ENCODE peak calls at places on chromosomes 1 and 21, in five cellular contexts. K is fibroblast of gingiva; A is activated CD4-positive, alpha-beta T cell treated with anti-CD3 and anti-CD28 coated beads, Interleukin-2, amount 10 ng/mL, durations not matched to agents 24 days and 14 days; P is KBM-7; F is A172. R is an unnamed sample.
A peak's percentile ranks its signal among the peaks of the same experiment; 100 is the strongest.

GRCh38 chr1:205434738-205435137 is 12.9 kb upstream of the LEMD1 start:
- DNase-seq in F (no peak), A (no peak), P (no peak), K (no peak), R (no peak)

GRCh38 chr1:2611034-2611501 is 21.7 kb downstream of the MMEL1 start:
- DNase-seq in F (no peak), K (no peak), A (no peak), P (no peak), R (peak; percentile 13)

GRCh38 chr1:104402178-104402577 is 652.5 kb downstream of the AMY1C start:
- DNase-seq in F (no peak), P (no peak), K (no peak), A (no peak), R (no peak)

GRCh38 chr1:195828322-195828721 is 779.9 kb downstream of the KCNT2 start:
- DNase-seq in A (no peak), K (no peak), F (no peak), P (no peak), R (no peak)

GRCh38 chr1:20590313-20590777 is 1.4 kb downstream of the CDA start:
- DNase-seq in P (no peak), K (peak; percentile 63), A (no peak), F (no peak), R (no peak)

GRCh38 chr1:232111616-232112015 is 485.0 kb downstream of the DISC1 start:
- DNase-seq in P (no peak), A (no peak), K (no peak), F (no peak), R (no peak)

GRCh38 chr1:216535751-216536150 is 112.5 kb upstream of the USH2A start:
- DNase-seq in F (no peak), K (no peak), A (no peak), P (no peak), R (no peak)

GRCh38 chr1:180948357-180948756 is 35.7 kb downstream of the KIAA1614 start:
- DNase-seq in K (no peak), F (no peak), A (no peak), P (no peak), R (no peak)

GRCh38 chr1:30903343-30904034 is 5.1 kb downstream of the SDC3 start:
- DNase-seq in F (no peak), A (no peak), K (no peak), P (no peak), R (no peak)

GRCh38 chr1:72547412-72547811 is 265.1 kb upstream of the NEGR1 start:
- DNase-seq in K (peak; percentile 36), P (no peak), A (no peak), F (no peak), R (no peak)

GRCh38 chr1:54327386-54328116 is 78.6 kb downstream of the SSBP3 start:
- DNase-seq in F (no peak), A (no peak), K (peak; percentile 43), P (no peak), R (peak; percentile 35)

GRCh38 chr1:10575616-10576015 is 100.9 kb downstream of the PEX14 start:
- DNase-seq in F (peak; percentile 70), P (no peak), K (peak; percentile 7), A (no peak), R (peak; percentile 63)

GRCh38 chr21:45421071-45421845 is 16.3 kb downstream of the COL18A1 start:
- DNase-seq in F (no peak), P (no peak), A (no peak), K (no peak), R (no peak)

GRCh38 chr1:68255301-68255700 is 23.0 kb upstream of the WLS start:
- DNase-seq in P (no peak), K (peak; percentile 22), A (no peak), F (no peak), R (no peak)

GRCh38 chr1:180470031-180470430 is 32.3 kb downstream of the ACBD6 start:
- DNase-seq in K (no peak), P (no peak), F (no peak), A (no peak), R (no peak)

GRCh38 chr1:50603274-50604271 is 180.3 kb upstream of the DMRTA2 start:
- DNase-seq in A (no peak), F (peak; percentile 67), K (no peak), P (peak; percentile 23), R (peak; percentile 66)

GRCh38 chr1:23291706-23292105 is 52.4 kb downstream of the HNRNPR start:
- DNase-seq in F (no peak), P (no peak), A (no peak), K (no peak), R (no peak)

GRCh38 chr21:34519013-34519412 is 7.0 kb upstream of the KCNE1 start:
- DNase-seq in F (no peak), A (no peak), P (no peak), K (no peak), R (no peak)

GRCh38 chr1:94949681-94950661 is 23.1 kb upstream of the CNN3 start:
- DNase-seq in F (peak; percentile 97), P (no peak), A (no peak), K (no peak), R (no peak)

GRCh38 chr1:201531551-201532425 is 7.1 kb upstream of the NAV1 start:
- DNase-seq in A (no peak), P (peak; percentile 67), K (no peak), F (no peak), R (no peak)

GRCh38 chr1:16971330-16972209 is 8.8 kb downstream of the MFAP2 start:
- DNase-seq in K (peak; percentile 50), P (no peak), F (no peak), A (no peak), R (peak; percentile 64)

GRCh38 chr21:33011462-33011861 is 14.3 kb upstream of the OLIG2 start:
- DNase-seq in A (no peak), P (no peak), F (peak; percentile 99), K (peak; percentile 67), R (peak; percentile 58)

GRCh38 chr1:9195651-9196050 is 38.9 kb upstream of the H6PD start:
- DNase-seq in P (no peak), K (no peak), A (no peak), F (no peak), R (no peak)

GRCh38 chr1:24900486-24900849 is 29.6 kb downstream of the RUNX3 start:
- DNase-seq in K (no peak), F (no peak), P (no peak), A (no peak), R (no peak)

GRCh38 chr1:21468597-21468996 is 28.7 kb downstream of the NBPF3 start:
- DNase-seq in P (peak; percentile 56), F (no peak), K (peak; percentile 43), A (peak; percentile 64), R (no peak)

GRCh38 chr1:58950897-58951296 is 167.1 kb upstream of the JUN start:
- DNase-seq in P (no peak), F (no peak), A (no peak), K (no peak), R (no peak)

GRCh38 chr21:41752231-41752681 is 14.6 kb downstream of the RIPK4 start:
- DNase-seq in A (no peak), F (peak; percentile 97), P (no peak), K (no peak), R (peak; percentile 56)

GRCh38 chr1:35532497-35533226 is 24.5 kb downstream of the KIAA0319L start:
- DNase-seq in P (no peak), K (no peak), A (no peak), F (no peak), R (no peak)

GRCh38 chr1:156126043-156126700 is 11.7 kb downstream of the LMNA start:
- DNase-seq in P (peak; percentile 98), A (peak; percentile 86), K (peak; percentile 95), F (peak; percentile 99), R (peak; percentile 98)

GRCh38 chr1:94852758-94853157 is 32.6 kb downstream of the SLC44A3 start:
- DNase-seq in P (no peak), F (no peak), K (no peak), A (no peak), R (no peak)

GRCh38 chr1:202176949-202177927 is 16.4 kb upstream of the LGR6 start:
- DNase-seq in A (no peak), K (no peak), P (no peak), F (no peak), R (no peak)

GRCh38 chr1:231695439-231696255 is 69.1 kb downstream of the DISC1 start:
- DNase-seq in K (no peak), P (no peak), A (no peak), F (no peak), R (peak; percentile 19)

GRCh38 chr1:153395136-153395685 is 4.3 kb upstream of the S100A8 start:
- DNase-seq in K (no peak), F (peak; percentile 44), P (no peak), A (no peak), R (no peak)

GRCh38 chr1:108880850-108881249 is 4.1 kb downstream of the GPSM2 start:
- DNase-seq in A (no peak), P (no peak), K (no peak), F (peak; percentile 6), R (no peak)

GRCh38 chr1:6911974-6912373 is 126.7 kb downstream of the CAMTA1 start:
- DNase-seq in K (peak; percentile 39), A (no peak), F (no peak), P (no peak), R (no peak)

GRCh38 chr21:35850029-35850428 is 210.3 kb downstream of the SETD4 start:
- DNase-seq in F (no peak), K (peak; percentile 81), P (no peak), A (no peak), R (peak; percentile 51)

GRCh38 chr1:236854602-236854978 is 59.5 kb downstream of the MTR start:
- DNase-seq in A (no peak), F (peak; percentile 60), K (peak; percentile 75), P (no peak), R (peak; percentile 65)